ENCODE peak calls at places on chromosomes 1 and 21, in five cellular contexts. J is body of pancreas, B is tibial artery, W is Panc1, X is Peyer's patch. M is an unnamed sample.

GRCh38 chr1:162145280-162145965 is 75.9 kb downstream of the NOS1AP start:
- DNase-seq in X (no peak), W (no peak), J (no peak), B (no peak), M (no peak)

GRCh38 chr1:170377896-170378634 is 153.9 kb upstream of the GORAB start:
- DNase-seq in J (no peak), W (no peak), B (no peak), X (no peak), M (no peak)

GRCh38 chr1:242856289-242856688 is 331.8 kb upstream of the PLD5 start:
- DNase-seq in B (no peak), J (no peak), X (no peak), W (no peak), M (no peak)

GRCh38 chr1:50969611-50970507 is at the start of gene CDKN2C:
- DNase-seq in W (peak; percentile 79), J (peak; percentile 72), B (peak; percentile 94), X (peak; percentile 64), M (peak; percentile 60)

GRCh38 chr1:8989061-8989460 is 37.2 kb downstream of the SLC2A7 start:
- DNase-seq in X (no peak), W (no peak), J (no peak), B (no peak), M (no peak)

GRCh38 chr1:16083486-16083885 is 10.0 kb upstream of the FAM131C start:
- DNase-seq in J (peak; percentile 8), X (no peak), B (no peak), W (no peak), M (no peak)

GRCh38 chr1:157111396-157112165 is 12.0 kb upstream of the ETV3L start:
- DNase-seq in B (peak; percentile 51), W (no peak), J (no peak), X (no peak), M (no peak)

GRCh38 chr1:86916752-86917151 is 2.3 kb downstream of the HS2ST1 start:
- DNase-seq in J (no peak), B (no peak), X (no peak), W (no peak), M (no peak)

GRCh38 chr1:33848205-33848604 is 15.7 kb upstream of the HMGB4 start:
- DNase-seq in X (no peak), B (no peak), J (no peak), W (no peak), M (no peak)

GRCh38 chr1:159889821-159890252 is 10.1 kb downstream of the CFAP45 start:
- DNase-seq in J (no peak), W (no peak), X (no peak), B (no peak), M (no peak)

GRCh38 chr1:12040457-12041051 is 21.3 kb downstream of the MIIP start:
- DNase-seq in X (peak; percentile 80), B (no peak), J (no peak), W (no peak), M (no peak)

GRCh38 chr1:7644086-7644485 is 127.0 kb upstream of the VAMP3 start:
- DNase-seq in B (no peak), W (no peak), X (no peak), J (no peak), M (no peak)

GRCh38 chr1:29508458-29509107 is 272.3 kb downstream of the PTPRU start:
- DNase-seq in B (peak; percentile 38), W (no peak), J (no peak), X (peak; percentile 2), M (no peak)

GRCh38 chr1:193090865-193091264 is 14.3 kb downstream of the GLRX2 start:
- DNase-seq in W (no peak), J (no peak), X (no peak), B (no peak), M (no peak)

GRCh38 chr21:41458121-41458520 is 32.1 kb downstream of the MX1 start:
- DNase-seq in B (no peak), X (no peak), J (no peak), W (no peak), M (no peak)

GRCh38 chr1:88998716-88999115 is 6.3 kb upstream of the KYAT3 start:
- DNase-seq in J (no peak), X (no peak), W (peak; percentile 72), B (no peak), M (no peak)

GRCh38 chr1:155455588-155456195 is 106.9 kb downstream of the ASH1L start:
- DNase-seq in W (no peak), B (no peak), X (no peak), J (no peak), M (no peak)

GRCh38 chr1:166544036-166544435 is 295.2 kb upstream of the POGK start:
- DNase-seq in B (no peak), W (no peak), X (no peak), J (no peak), M (no peak)

GRCh38 chr1:166544561-166544960 is 294.7 kb upstream of the POGK start:
- DNase-seq in X (no peak), W (no peak), B (no peak), J (no peak), M (no peak)

GRCh38 chr1:166538646-166539045 is 300.6 kb upstream of the POGK start:
- DNase-seq in J (no peak), B (no peak), W (no peak), X (no peak), M (no peak)
- H3K27ac ChIP-seq in J (no peak overlapping the region), B (no peak overlapping the region), W (no peak overlapping the region), X (no peak overlapping the region), M (no peak overlapping the region)

GRCh38 chr1:81237531-81238528 is 562.9 kb upstream of the ADGRL2 start:
- DNase-seq in B (no peak), W (no peak), J (no peak), X (no peak), M (no peak)
- H3K27ac ChIP-seq in B (no peak overlapping the region), W (no peak overlapping the region), J (no peak overlapping the region), X (no peak overlapping the region), M (no peak overlapping the region)

DNA sequence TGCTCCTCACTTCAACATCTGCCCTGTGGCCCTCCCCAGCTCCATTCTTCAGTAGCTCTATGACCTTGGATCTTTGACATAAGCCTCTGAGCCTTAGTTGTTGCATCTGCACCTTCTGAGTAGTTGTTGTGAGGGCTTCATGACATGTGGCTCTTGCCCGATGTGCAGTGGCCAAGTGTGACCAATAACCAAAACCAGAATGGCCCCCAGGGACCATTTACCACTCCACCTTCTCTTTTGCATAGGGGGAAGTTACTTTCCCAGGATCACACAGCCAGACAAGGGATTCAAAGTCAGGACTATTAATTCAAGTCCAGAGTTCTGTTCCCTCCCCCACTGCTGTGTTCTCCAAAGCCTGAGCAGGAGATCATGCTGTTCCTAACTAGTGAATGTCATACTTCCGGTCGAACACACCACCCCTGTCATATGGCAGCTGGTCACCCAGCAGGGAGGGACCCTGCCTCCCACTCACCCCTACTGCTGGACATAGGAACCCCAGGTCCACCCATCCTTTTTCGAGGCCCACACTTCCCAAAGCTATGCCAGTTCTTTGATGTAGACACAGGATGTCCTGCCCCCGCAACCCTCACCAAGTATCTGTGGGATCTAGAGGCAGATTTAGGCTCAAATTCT is 4.0 kb downstream of the FGR start:
- DNase-seq in X (peak; percentile 54), J (no peak), B (no peak), W (no peak), M (no peak)
- H3K27ac ChIP-seq in X (peak overlapping the region; percentile 80), J (no peak overlapping the region), B (peak overlapping the region; percentile 50), W (no peak overlapping the region), M (no peak overlapping the region)

DNA sequence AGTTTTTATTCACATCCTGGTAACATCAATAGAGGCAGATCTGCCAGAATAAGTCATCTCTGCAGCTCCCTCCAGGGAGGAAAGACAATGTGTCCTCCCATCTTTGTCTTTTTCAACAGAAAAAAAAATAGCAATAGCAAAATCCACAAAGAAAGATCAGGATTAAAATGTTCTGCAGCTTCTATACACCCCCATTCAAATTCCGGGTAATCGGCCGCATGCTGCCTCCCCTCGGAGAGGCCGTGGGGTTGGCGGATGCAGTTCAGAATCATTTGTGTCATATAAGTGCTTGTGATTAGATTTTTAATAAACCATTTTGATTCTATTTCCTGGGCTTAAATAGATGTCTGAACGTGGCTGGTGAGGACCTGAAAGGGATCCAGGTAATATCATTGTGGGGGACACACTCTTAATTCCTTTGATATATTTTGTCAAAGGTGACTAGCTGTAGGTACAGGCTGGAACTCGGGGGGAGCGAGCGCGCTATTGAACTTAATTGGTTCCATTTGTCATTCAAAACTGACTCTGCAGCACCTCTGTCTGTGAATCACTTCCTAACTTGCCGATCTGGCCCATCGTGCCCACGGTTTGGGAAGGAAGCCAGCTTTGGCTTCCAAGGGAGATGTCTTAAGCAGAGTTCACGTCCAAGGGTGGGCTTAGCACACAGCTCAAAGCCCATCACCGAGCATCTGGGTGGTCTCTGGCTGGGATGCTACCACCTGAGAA is 85.6 kb upstream of the ARHGEF16 start:
- DNase-seq in J (no peak), X (no peak), W (no peak), B (no peak), M (no peak)
- H3K27ac ChIP-seq in J (no peak overlapping the region), X (no peak overlapping the region), W (peak overlapping the region; percentile 23), B (peak overlapping the region; percentile 89), M (no peak overlapping the region)

DNA sequence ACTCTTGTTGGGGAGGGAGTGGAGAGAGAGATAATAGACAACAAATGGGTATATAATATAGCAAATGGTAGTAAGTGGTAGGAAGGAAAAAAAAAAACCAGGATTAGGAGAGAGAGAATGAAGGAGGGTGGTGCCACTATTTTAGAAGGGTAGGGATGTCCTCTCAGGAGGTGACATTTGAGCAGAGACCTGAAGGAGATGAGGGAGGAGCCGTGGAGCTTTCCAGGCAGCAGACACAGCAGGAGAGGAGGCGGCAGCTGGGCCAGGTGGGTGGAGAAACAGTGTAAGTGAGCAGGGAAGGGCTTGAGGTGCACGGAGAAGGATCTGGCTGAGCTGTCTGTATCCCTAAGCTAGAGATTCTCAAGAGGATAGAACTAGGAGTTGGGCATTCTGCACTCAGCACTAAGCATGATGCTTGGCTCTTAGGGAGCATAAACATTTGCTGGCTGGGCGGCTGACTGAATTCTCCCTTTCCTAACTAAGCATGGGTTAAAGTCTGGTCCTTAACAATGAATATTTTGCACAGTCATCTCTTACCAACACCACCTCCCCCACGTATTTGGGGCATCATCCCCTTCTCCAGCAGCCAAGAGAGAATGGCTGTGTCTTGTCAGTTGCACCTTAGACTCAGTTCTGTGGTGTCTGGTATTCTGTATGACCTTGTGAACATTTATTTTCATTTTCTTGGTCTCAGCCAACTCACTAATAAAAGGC is 27.6 kb upstream of the SARS1 start:
- DNase-seq in W (no peak), X (no peak), J (no peak), B (no peak), M (no peak)
- H3K27ac ChIP-seq in W (no peak overlapping the region), X (no peak overlapping the region), J (peak overlapping the region; percentile 16), B (no peak overlapping the region), M (no peak overlapping the region)

GRCh38 chr1:96525657-96526613 is 195.6 kb upstream of the PTBP2 start:
- DNase-seq in J (no peak), X (no peak), W (no peak), B (no peak), M (no peak)
- H3K27ac ChIP-seq in J (no peak overlapping the region), X (no peak overlapping the region), W (no peak overlapping the region), B (no peak overlapping the region), M (no peak overlapping the region)

M was measured in effector memory CD4-positive, alpha-beta T cell.